ENCODE peak calls at places on chromosomes 13 and 19, in four cellular contexts. One of them, this sample, is unnamed.

GRCh38 chr19:47497073-47497766 is 13.2 kb upstream of the KPTN start:
- DNase-seq in foreskin fibroblast: no peak
- DNase-seq in CD8-positive, alpha-beta memory T cell: no peak
- DNase-seq in OCI-LY7: no peak
- DNase-seq in this sample: no peak

GRCh38 chr13:95920485-95920884 is 132.7 kb downstream of the UGGT2 start:
- DNase-seq in OCI-LY7: no peak
- DNase-seq in foreskin fibroblast: no peak
- DNase-seq in CD8-positive, alpha-beta memory T cell: no peak
- DNase-seq in this sample: no peak

GRCh38 chr13:75368167-75368566 is 113.8 kb downstream of the TBC1D4 start:
- DNase-seq in CD8-positive, alpha-beta memory T cell: no peak
- DNase-seq in OCI-LY7: no peak
- DNase-seq in foreskin fibroblast: peak
- DNase-seq in this sample: peak

GRCh38 chr19:54248016-54248601 is 5.5 kb upstream of the LILRA6 start:
- DNase-seq in CD8-positive, alpha-beta memory T cell: no peak
- DNase-seq in OCI-LY7: no peak
- DNase-seq in foreskin fibroblast: peak
- DNase-seq in this sample: no peak

GRCh38 chr19:45023048-45023447 is 15.8 kb upstream of the CLASRP start:
- DNase-seq in OCI-LY7: no peak
- DNase-seq in foreskin fibroblast: no peak
- DNase-seq in CD8-positive, alpha-beta memory T cell: no peak
- DNase-seq in this sample: no peak

GRCh38 chr13:74290324-74290773 is 156.1 kb upstream of the KLF12 start:
- DNase-seq in OCI-LY7: peak
- DNase-seq in foreskin fibroblast: peak
- DNase-seq in CD8-positive, alpha-beta memory T cell: peak
- DNase-seq in this sample: peak

GRCh38 chr19:35845215-35846037 is 6.9 kb downstream of the NPHS1 start:
- DNase-seq in OCI-LY7: no peak
- DNase-seq in CD8-positive, alpha-beta memory T cell: no peak
- DNase-seq in foreskin fibroblast: peak
- DNase-seq in this sample: no peak

GRCh38 chr13:110682746-110683145 is 23.2 kb downstream of the CARS2 start:
- DNase-seq in OCI-LY7: no peak
- DNase-seq in CD8-positive, alpha-beta memory T cell: no peak
- DNase-seq in foreskin fibroblast: no peak
- DNase-seq in this sample: no peak

GRCh38 chr13:24512208-24513068 is at the start of gene PARP4:
- DNase-seq in foreskin fibroblast: peak
- DNase-seq in CD8-positive, alpha-beta memory T cell: peak
- DNase-seq in OCI-LY7: peak
- DNase-seq in this sample: peak

GRCh38 chr19:55319786-55320185 is 5.4 kb downstream of the TMEM150B start:
- DNase-seq in OCI-LY7: peak
- DNase-seq in CD8-positive, alpha-beta memory T cell: no peak
- DNase-seq in foreskin fibroblast: peak
- DNase-seq in this sample: peak

GRCh38 chr19:2573916-2574315 is 98.0 kb downstream of the GADD45B start:
- DNase-seq in CD8-positive, alpha-beta memory T cell: no peak
- DNase-seq in foreskin fibroblast: no peak
- DNase-seq in OCI-LY7: no peak
- DNase-seq in this sample: no peak

GRCh38 chr19:4064551-4065260 is 2.0 kb downstream of the ZBTB7A start:
- DNase-seq in CD8-positive, alpha-beta memory T cell: peak
- DNase-seq in foreskin fibroblast: peak
- DNase-seq in OCI-LY7: peak
- DNase-seq in this sample: peak

GRCh38 chr19:2421581-2422306 is 5.6 kb downstream of the TIMM13 start:
- DNase-seq in CD8-positive, alpha-beta memory T cell: no peak
- DNase-seq in foreskin fibroblast: no peak
- DNase-seq in OCI-LY7: no peak
- DNase-seq in this sample: no peak

GRCh38 chr19:57566396-57567256 is 7.0 kb upstream of the ZNF550 start:
- DNase-seq in foreskin fibroblast: peak
- DNase-seq in CD8-positive, alpha-beta memory T cell: no peak
- DNase-seq in OCI-LY7: peak
- DNase-seq in this sample: peak

GRCh38 chr19:21705393-21705792 is 62.0 kb downstream of the ZNF100 start:
- DNase-seq in foreskin fibroblast: no peak
- DNase-seq in CD8-positive, alpha-beta memory T cell: no peak
- DNase-seq in OCI-LY7: no peak
- DNase-seq in this sample: no peak

GRCh38 chr19:18167975-18168645 is 5.5 kb upstream of the IFI30 start:
- DNase-seq in CD8-positive, alpha-beta memory T cell: peak
- DNase-seq in OCI-LY7: peak
- DNase-seq in foreskin fibroblast: peak
- DNase-seq in this sample: no peak

GRCh38 chr19:4600893-4601292 is 38.4 kb upstream of the TNFAIP8L1 start:
- DNase-seq in CD8-positive, alpha-beta memory T cell: no peak
- DNase-seq in foreskin fibroblast: no peak
- DNase-seq in OCI-LY7: no peak
- DNase-seq in this sample: no peak

GRCh38 chr19:46715620-46716012 is 1.3 kb downstream of the PRKD2 start:
- DNase-seq in foreskin fibroblast: no peak
- DNase-seq in CD8-positive, alpha-beta memory T cell: no peak
- DNase-seq in OCI-LY7: peak
- DNase-seq in this sample: no peak

GRCh38 chr19:48994035-48994386 is 324 bp downstream of the RUVBL2 start:
- DNase-seq in OCI-LY7: no peak
- DNase-seq in CD8-positive, alpha-beta memory T cell: no peak
- DNase-seq in foreskin fibroblast: no peak
- DNase-seq in this sample: no peak

GRCh38 chr19:39566064-39566463 is 26.1 kb upstream of the EID2 start:
- DNase-seq in OCI-LY7: no peak
- DNase-seq in CD8-positive, alpha-beta memory T cell: no peak
- DNase-seq in foreskin fibroblast: no peak
- DNase-seq in this sample: no peak

GRCh38 chr13:101523732-101524131 is 71.3 kb downstream of the ITGBL1 start:
- DNase-seq in OCI-LY7: no peak
- DNase-seq in foreskin fibroblast: peak
- DNase-seq in CD8-positive, alpha-beta memory T cell: no peak
- DNase-seq in this sample: peak

GRCh38 chr13:27549406-27549981 is 70.8 kb downstream of the LNX2 start:
- DNase-seq in foreskin fibroblast: no peak
- DNase-seq in CD8-positive, alpha-beta memory T cell: no peak
- DNase-seq in OCI-LY7: no peak
- DNase-seq in this sample: peak

GRCh38 chr13:22175211-22175610 is 504.3 kb downstream of the FGF9 start:
- DNase-seq in OCI-LY7: no peak
- DNase-seq in CD8-positive, alpha-beta memory T cell: no peak
- DNase-seq in foreskin fibroblast: no peak
- DNase-seq in this sample: no peak

GRCh38 chr19:54674021-54674617 is 11.3 kb downstream of the LILRB4 start:
- DNase-seq in CD8-positive, alpha-beta memory T cell: no peak
- DNase-seq in foreskin fibroblast: peak
- DNase-seq in OCI-LY7: peak
- DNase-seq in this sample: no peak

GRCh38 chr19:38251564-38252051 is 4.6 kb downstream of the PPP1R14A start:
- DNase-seq in CD8-positive, alpha-beta memory T cell: no peak
- DNase-seq in foreskin fibroblast: no peak
- DNase-seq in OCI-LY7: no peak
- DNase-seq in this sample: no peak

GRCh38 chr19:8592231-8593009 is 15.2 kb upstream of the MYO1F start:
- DNase-seq in OCI-LY7: peak
- DNase-seq in CD8-positive, alpha-beta memory T cell: peak
- DNase-seq in foreskin fibroblast: peak
- DNase-seq in this sample: peak

GRCh38 chr13:107373551-107373950 is 805.6 kb upstream of the ARGLU1 start:
- DNase-seq in CD8-positive, alpha-beta memory T cell: no peak
- DNase-seq in OCI-LY7: no peak
- DNase-seq in foreskin fibroblast: peak
- DNase-seq in this sample: peak

GRCh38 chr13:59746291-59746962 is 417.3 kb downstream of the DIAPH3 start:
- DNase-seq in CD8-positive, alpha-beta memory T cell: no peak
- DNase-seq in OCI-LY7: no peak
- DNase-seq in foreskin fibroblast: peak
- DNase-seq in this sample: peak

GRCh38 chr13:36090592-36090991 is 40.6 kb downstream of the DCLK1 start:
- DNase-seq in foreskin fibroblast: peak
- DNase-seq in CD8-positive, alpha-beta memory T cell: no peak
- DNase-seq in OCI-LY7: no peak
- DNase-seq in this sample: no peak

GRCh38 chr19:31501427-31502195 is 152.4 kb upstream of the TSHZ3 start:
- DNase-seq in foreskin fibroblast: no peak
- DNase-seq in OCI-LY7: no peak
- DNase-seq in CD8-positive, alpha-beta memory T cell: no peak
- DNase-seq in this sample: no peak

GRCh38 chr19:7739801-7740659 is 7.3 kb downstream of the CD209 start:
- DNase-seq in CD8-positive, alpha-beta memory T cell: no peak
- DNase-seq in OCI-LY7: no peak
- DNase-seq in foreskin fibroblast: no peak
- DNase-seq in this sample: no peak

GRCh38 chr19:7987084-7987768 is 18.2 kb downstream of the ELAVL1 start:
- DNase-seq in OCI-LY7: no peak
- DNase-seq in CD8-positive, alpha-beta memory T cell: no peak
- DNase-seq in foreskin fibroblast: peak
- DNase-seq in this sample: no peak

GRCh38 chr19:2602391-2603181 is 99.9 kb downstream of the GNG7 start:
- DNase-seq in foreskin fibroblast: peak
- DNase-seq in OCI-LY7: no peak
- DNase-seq in CD8-positive, alpha-beta memory T cell: no peak
- DNase-seq in this sample: peak

GRCh38 chr13:48679941-48680630 is 26.4 kb downstream of the CYSLTR2 start:
- DNase-seq in OCI-LY7: no peak
- DNase-seq in CD8-positive, alpha-beta memory T cell: no peak
- DNase-seq in foreskin fibroblast: no peak
- DNase-seq in this sample: no peak

GRCh38 chr13:42894765-42895181 is 97.3 kb downstream of the EPSTI1 start:
- DNase-seq in OCI-LY7: no peak
- DNase-seq in CD8-positive, alpha-beta memory T cell: no peak
- DNase-seq in foreskin fibroblast: peak
- DNase-seq in this sample: peak

GRCh38 chr13:74443623-74444022 is 309.4 kb upstream of the KLF12 start:
- DNase-seq in foreskin fibroblast: peak
- DNase-seq in CD8-positive, alpha-beta memory T cell: no peak
- DNase-seq in OCI-LY7: no peak
- DNase-seq in this sample: peak

GRCh38 chr13:104318121-104318520 is 1251.9 kb upstream of the SLC10A2 start:
- DNase-seq in CD8-positive, alpha-beta memory T cell: no peak
- DNase-seq in foreskin fibroblast: peak
- DNase-seq in OCI-LY7: no peak
- DNase-seq in this sample: peak